ENCODE peak calls at places on chromosomes 13 and 19, in nine cellular contexts. R, Q, P, J, C, H, B, U and D are unnamed samples.

GRCh38 chr19:3593156-3593555 is 7.9 kb downstream of the GIPC3 start:
- DNase-seq in B (no peak), C (no peak), U (no peak), J (no peak), H (no peak), Q (peak; percentile 73), P (no peak), R (no peak), D (no peak)

GRCh38 chr13:99395436-99395835 is 88.2 kb upstream of the GPR183 start:
- DNase-seq in J (no peak), C (no peak), H (no peak), P (no peak), R (no peak), U (no peak), B (no peak), Q (no peak), D (peak; percentile 21)

GRCh38 chr13:93345061-93345460 is 118.5 kb downstream of the GPC6 start:
- DNase-seq in C (no peak), H (peak; percentile 45), R (no peak), B (no peak), P (no peak), Q (no peak), U (no peak), J (no peak), D (no peak)

GRCh38 chr13:46749951-46750350 is 47.0 kb downstream of the ESD start:
- DNase-seq in J (peak; percentile 22), U (no peak), Q (no peak), P (no peak), C (no peak), B (no peak), H (no peak), R (no peak), D (no peak)

GRCh38 chr13:80665792-80666333 is 324.9 kb upstream of the SPRY2 start:
- DNase-seq in H (no peak), J (no peak), P (no peak), U (no peak), R (no peak), Q (no peak), C (no peak), B (no peak), D (no peak)

GRCh38 chr19:28971513-28971912 is 241.4 kb downstream of the UQCRFS1 start:
- DNase-seq in H (no peak), U (no peak), R (no peak), J (no peak), P (no peak), C (no peak), Q (no peak), B (no peak), D (no peak)

GRCh38 chr19:13053761-13054604 is 48.7 kb downstream of the LYL1 start:
- DNase-seq in P (peak; percentile 98), H (no peak), C (peak; percentile 86), Q (no peak), J (peak; percentile 96), U (peak; percentile 70), R (no peak), B (peak; percentile 85), D (no peak)

GRCh38 chr19:15107056-15108010 is at the start of gene SYDE1:
- DNase-seq in P (peak; percentile 39), U (no peak), J (peak; percentile 55), R (peak; percentile 57), C (peak; percentile 73), H (no peak), Q (peak; percentile 81), B (peak; percentile 56), D (no peak)

GRCh38 chr13:49297338-49297737 is 49.6 kb downstream of the CDADC1 start:
- DNase-seq in U (no peak), R (no peak), J (no peak), Q (no peak), B (no peak), C (no peak), P (no peak), H (no peak), D (no peak)

GRCh38 chr19:8578642-8579265 is 1.5 kb upstream of the MYO1F start:
- DNase-seq in U (peak; percentile 86), Q (peak; percentile 80), H (peak; percentile 71), P (peak; percentile 58), B (peak; percentile 55), J (peak; percentile 53), C (peak; percentile 85), R (peak; percentile 91), D (no peak)

GRCh38 chr19:39166571-39167391 is 30.0 kb upstream of the NCCRP1 start:
- DNase-seq in H (peak; percentile 33), U (peak; percentile 92), R (no peak), J (no peak), Q (no peak), B (peak; percentile 67), C (peak; percentile 73), P (peak; percentile 82), D (no peak)

GRCh38 chr13:106393776-106394175 is 141.7 kb downstream of the EFNB2 start:
- DNase-seq in B (no peak), J (peak; percentile 43), C (no peak), U (no peak), R (no peak), H (no peak), P (no peak), Q (no peak), D (no peak)

GRCh38 chr19:19460258-19460731 is 54.8 kb downstream of the GATAD2A start:
- DNase-seq in P (no peak), B (no peak), Q (no peak), R (no peak), J (peak; percentile 40), H (no peak), C (no peak), U (no peak), D (no peak)

GRCh38 chr13:113509989-113510388 is 19.5 kb upstream of the DCUN1D2 start:
- DNase-seq in R (no peak), J (no peak), H (no peak), B (no peak), P (no peak), C (no peak), U (no peak), Q (no peak), D (no peak)

GRCh38 chr19:38725469-38726283 is 18.6 kb downstream of the CAPN12 start:
- DNase-seq in P (peak; percentile 19), J (no peak), C (no peak), Q (no peak), H (no peak), R (no peak), B (no peak), U (no peak), D (no peak)

GRCh38 chr19:40529093-40529954 is 47.3 kb upstream of the SHKBP1 start:
- DNase-seq in Q (peak; percentile 91), U (peak; percentile 83), H (peak; percentile 94), B (peak; percentile 65), J (peak; percentile 61), R (peak; percentile 94), P (peak; percentile 77), C (peak; percentile 86), D (peak; percentile 90)

GRCh38 chr19:40528533-40529092 is 48.1 kb upstream of the SHKBP1 start:
- DNase-seq in J (no peak), H (no peak), C (no peak), Q (no peak), B (no peak), U (no peak), R (no peak), P (no peak), D (no peak)

GRCh38 chr19:40528078-40528477 is 48.6 kb upstream of the SHKBP1 start:
- DNase-seq in B (no peak), J (no peak), U (no peak), P (no peak), C (no peak), H (no peak), R (no peak), Q (no peak), D (no peak)

GRCh38 chr19:40533508-40533907 is 43.2 kb upstream of the SHKBP1 start:
- DNase-seq in H (no peak), P (no peak), R (no peak), B (no peak), J (no peak), U (no peak), C (no peak), Q (no peak), D (no peak)

DNA sequence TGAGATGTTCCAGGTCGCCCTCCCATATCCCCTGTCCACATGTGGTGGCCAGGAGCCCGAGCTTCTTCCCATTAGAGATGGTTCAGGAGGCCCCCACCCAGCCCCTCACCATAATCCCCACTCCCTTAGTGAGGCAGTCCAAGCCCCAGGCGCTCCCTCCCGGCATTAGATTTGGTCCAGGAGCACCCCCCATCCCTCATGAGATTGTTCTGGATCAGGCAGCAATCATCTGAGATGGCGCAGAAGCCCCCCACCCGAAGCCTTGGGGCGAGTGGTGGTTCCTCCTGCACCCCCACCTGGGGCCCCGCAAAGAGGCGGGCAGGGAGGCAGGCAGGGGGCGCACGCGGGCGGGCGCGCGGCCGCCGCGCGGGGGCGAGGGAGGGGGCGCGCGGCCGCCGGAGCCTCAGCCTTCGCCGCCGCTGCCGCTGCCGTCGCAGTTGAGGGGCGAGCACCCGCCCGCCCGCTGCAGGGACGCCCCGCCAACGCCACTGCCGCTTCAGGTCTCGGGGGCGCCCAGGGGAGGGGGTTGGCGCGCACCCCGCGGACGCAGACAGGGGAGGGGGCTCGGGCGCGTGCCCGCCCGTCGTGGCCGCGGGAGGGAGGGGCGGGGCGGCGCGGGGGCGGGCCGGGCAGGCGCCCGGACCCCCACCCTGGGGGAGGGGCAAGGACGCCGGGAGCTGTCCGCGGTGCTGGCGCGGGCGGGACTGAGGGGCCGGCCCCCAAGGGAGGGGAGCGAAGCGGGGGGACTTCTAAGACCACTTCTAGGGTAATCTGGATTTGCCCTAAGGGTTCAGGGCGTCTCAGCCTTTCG is 46.4 kb upstream of the SHKBP1 start:
- DNase-seq in B (no peak), U (peak; percentile 28), C (peak; percentile 82), J (no peak), P (no peak), H (peak; percentile 56), R (no peak), Q (peak; percentile 63), D (no peak)
- TF ChIP-seq CTCF in B (no peak), U (no peak), C (peak; percentile 30), J (peak; percentile 24), P (no peak), H (peak; percentile 35), R (no peak), Q (peak; percentile 48), D (peak; percentile 31)

DNA sequence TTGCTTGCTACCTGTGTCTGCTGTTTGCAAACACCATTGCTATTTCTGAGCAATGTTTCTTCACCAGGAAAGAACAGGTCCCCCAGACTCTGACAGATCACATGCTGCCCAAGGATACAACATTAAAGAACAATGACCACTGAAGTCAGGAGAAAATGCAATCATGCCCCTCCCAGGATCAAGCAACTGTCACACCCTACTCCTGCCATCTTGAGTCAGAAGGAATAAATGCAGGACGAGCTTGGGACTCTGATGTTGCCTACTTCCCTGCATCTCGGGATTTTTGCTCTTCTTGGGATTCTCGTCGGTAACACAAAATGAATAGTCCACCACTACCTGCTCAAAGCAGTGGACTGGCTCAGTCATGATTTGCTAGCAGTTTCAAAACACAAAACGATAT is 490.6 kb downstream of the COG6 start:
- DNase-seq in U (no peak), C (no peak), R (no peak), B (no peak), Q (peak; percentile 41), P (no peak), H (no peak), J (no peak), D (no peak)
- H3K27ac ChIP-seq in U (no peak overlapping the region), C (no peak overlapping the region), R (no peak overlapping the region), B (no peak overlapping the region), Q (no peak overlapping the region), P (no peak overlapping the region), H (no peak overlapping the region), J (no peak overlapping the region), D (no peak overlapping the region)

GRCh38 chr13:42836930-42837329 is 55.5 kb downstream of the FAM216B start:
- DNase-seq in P (no peak), H (peak; percentile 16), C (peak; percentile 40), U (no peak), R (no peak), Q (no peak), J (peak; percentile 51), B (no peak), D (no peak)
- TF ChIP-seq CTCF in P (no peak), H (no peak), C (peak; percentile 57), U (no peak), R (no peak), Q (peak; percentile 50), J (peak; percentile 49), B (no peak), D (no peak)

GRCh38 chr19:10334340-10335148 is 1.2 kb upstream of the RAVER1 start:
- DNase-seq in H (peak; percentile 62), U (peak; percentile 99), C (peak; percentile 96), Q (peak; percentile 95), P (peak; percentile 92), J (peak; percentile 93), B (peak; percentile 94), R (no peak), D (peak; percentile 43)
- H3K27ac ChIP-seq in H (peak overlapping the region; percentile 99), U (peak overlapping the region; percentile 84), C (peak overlapping the region; percentile 18), Q (no peak overlapping the region), P (peak overlapping the region; percentile 61), J (peak overlapping the region; percentile 70), B (no peak overlapping the region), R (no peak overlapping the region), D (no peak overlapping the region)